ENCODE peak calls at places on chromosome 10, in seven cellular contexts. U is EL; F is activated gamma-delta T cell treated with Interleukin-2 at 50 U/mL for 16 hours; P is activated CD8-positive, alpha-beta memory T cell treated with anti-CD3 and anti-CD28 coated beads for 48 hours; K is NCI-H510A; I is GF-D8; C is H9. E is an unnamed sample.

GRCh38 chr10:101818958-101819633 is 852 bp upstream of the OGA start:
- DNase-seq in U (no peak), P (no peak), I (peak), F (no peak), C (no peak), K (peak), E (no peak)

GRCh38 chr10:119759832-119760231 is 34.0 kb downstream of the INPP5F start:
- DNase-seq in F (no peak), P (no peak), C (no peak), K (no peak), U (peak), I (no peak), E (no peak)

GRCh38 chr10:132407846-132408278 is 10.9 kb downstream of the PWWP2B start:
- DNase-seq in U (no peak), P (no peak), I (no peak), K (peak), C (peak), F (no peak), E (no peak)

GRCh38 chr10:111128331-111129167 is 51.7 kb downstream of the ADRA2A start:
- DNase-seq in F (no peak), U (peak), C (peak), K (no peak), P (no peak), I (no peak), E (no peak)

GRCh38 chr10:17077905-17078289 is 51.7 kb downstream of the CUBN start:
- DNase-seq in C (no peak), U (no peak), K (no peak), F (no peak), I (no peak), P (no peak), E (no peak)

GRCh38 chr10:102007802-102008201 is 48.2 kb downstream of the ARMH3 start:
- DNase-seq in F (no peak), U (no peak), P (no peak), C (no peak), I (peak), K (no peak), E (no peak)

GRCh38 chr10:114772496-114773196 is 48.9 kb upstream of the FHIP2A start:
- DNase-seq in K (no peak), C (no peak), F (no peak), I (no peak), P (no peak), U (no peak), E (no peak)

GRCh38 chr10:97336446-97336845 is 1.9 kb upstream of the FRAT2 start:
- DNase-seq in K (no peak), F (no peak), P (no peak), I (no peak), C (no peak), U (no peak), E (no peak)

GRCh38 chr10:119199231-119199992 is 8.0 kb upstream of the GRK5 start:
- DNase-seq in I (peak), C (peak), F (peak), U (peak), K (peak), P (no peak), E (peak)

GRCh38 chr10:123254287-123254858 is 100.2 kb downstream of the BUB3 start:
- DNase-seq in I (no peak), C (no peak), U (no peak), F (no peak), P (no peak), K (no peak), E (no peak)

GRCh38 chr10:693506-693905 is 4.0 kb upstream of the DIP2C start:
- DNase-seq in K (no peak), F (no peak), P (no peak), C (no peak), I (no peak), U (peak), E (no peak)

GRCh38 chr10:62077330-62078015 is 176.0 kb downstream of the ARID5B start:
- DNase-seq in I (no peak), F (no peak), K (no peak), U (no peak), C (no peak), P (no peak), E (no peak)

E was measured in cardiac muscle cell.